ENCODE peak calls at places on chromosome 5, in seven cellular contexts. P is H1, Y is endothelial cell of umbilical vein, X is HCT116, G is HepG2, F is GM12878, B is K562. N is an unnamed sample.

GRCh38 chr5:31656806-31657205 is 17.9 kb downstream of the PDZD2 start:
- DNase-seq in P (no peak), Y (no peak), X (no peak), G (no peak), F (no peak), B (no peak), N (no peak)

GRCh38 chr5:138336952-138337684 is 948 bp upstream of the FAM53C start:
- DNase-seq in P (no peak), Y (no peak), X (peak; percentile 81), G (no peak), F (no peak), B (peak; percentile 81), N (no peak)

GRCh38 chr5:72353046-72353445 is 32.9 kb downstream of the PTCD2 start:
- DNase-seq in P (no peak), Y (no peak), X (no peak), G (no peak), F (no peak), B (no peak), N (no peak)

GRCh38 chr5:107696071-107696470 is 25.3 kb upstream of the EFNA5 start:
- DNase-seq in P (no peak), Y (no peak), X (no peak), G (no peak), F (no peak), B (no peak), N (no peak)

GRCh38 chr5:128535225-128535624 is 2.8 kb downstream of the FBN2 start:
- DNase-seq in P (no peak), Y (no peak), X (no peak), G (no peak), F (no peak), B (no peak), N (no peak)

GRCh38 chr5:66680227-66680626 is 84.0 kb downstream of the MAST4 start:
- DNase-seq in P (no peak), Y (no peak), X (no peak), G (no peak), F (no peak), B (no peak), N (no peak)

GRCh38 chr5:157708866-157709265 is 22.4 kb upstream of the THG1L start:
- DNase-seq in P (no peak), Y (no peak), X (no peak), G (no peak), F (no peak), B (no peak), N (no peak)

GRCh38 chr5:98205691-98206461 is 567.6 kb upstream of the RGMB start:
- DNase-seq in P (no peak), Y (no peak), X (no peak), G (no peak), F (no peak), B (no peak), N (no peak)

GRCh38 chr5:73115399-73116051 is 4.8 kb upstream of the TMEM171 start:
- DNase-seq in P (no peak), Y (no peak), X (no peak), G (no peak), F (no peak), B (no peak), N (no peak)

GRCh38 chr5:156473271-156473935 is 146.4 kb downstream of the SGCD start:
- DNase-seq in P (no peak), Y (no peak), X (no peak), G (no peak), F (no peak), B (no peak), N (no peak)

GRCh38 chr5:42993516-42994284 is 46.4 kb downstream of the ANXA2R start:
- DNase-seq in P (no peak), Y (peak; percentile 88), X (no peak), G (no peak), F (no peak), B (no peak), N (no peak)

GRCh38 chr5:132053483-132053882 is 7.0 kb upstream of the IL3 start:
- DNase-seq in P (no peak), Y (no peak), X (no peak), G (no peak), F (no peak), B (no peak), N (no peak)

GRCh38 chr5:13188393-13188792 is 756.1 kb downstream of the DNAH5 start:
- DNase-seq in P (no peak), Y (no peak), X (no peak), G (no peak), F (no peak), B (no peak), N (no peak)

GRCh38 chr5:14977058-14977640 is 105.6 kb upstream of the ANKH start:
- DNase-seq in P (no peak), Y (no peak), X (no peak), G (peak; percentile 74), F (no peak), B (no peak), N (no peak)

GRCh38 chr5:64690417-64691151 is at the start of gene SHISAL2B:
- DNase-seq in P (peak; percentile 87), Y (peak; percentile 10), X (no peak), G (no peak), F (no peak), B (no peak), N (no peak)

GRCh38 chr5:157543825-157544622 is 31.6 kb downstream of the ADAM19 start:
- DNase-seq in P (no peak), Y (peak; percentile 65), X (no peak), G (no peak), F (no peak), B (no peak), N (no peak)

DNA sequence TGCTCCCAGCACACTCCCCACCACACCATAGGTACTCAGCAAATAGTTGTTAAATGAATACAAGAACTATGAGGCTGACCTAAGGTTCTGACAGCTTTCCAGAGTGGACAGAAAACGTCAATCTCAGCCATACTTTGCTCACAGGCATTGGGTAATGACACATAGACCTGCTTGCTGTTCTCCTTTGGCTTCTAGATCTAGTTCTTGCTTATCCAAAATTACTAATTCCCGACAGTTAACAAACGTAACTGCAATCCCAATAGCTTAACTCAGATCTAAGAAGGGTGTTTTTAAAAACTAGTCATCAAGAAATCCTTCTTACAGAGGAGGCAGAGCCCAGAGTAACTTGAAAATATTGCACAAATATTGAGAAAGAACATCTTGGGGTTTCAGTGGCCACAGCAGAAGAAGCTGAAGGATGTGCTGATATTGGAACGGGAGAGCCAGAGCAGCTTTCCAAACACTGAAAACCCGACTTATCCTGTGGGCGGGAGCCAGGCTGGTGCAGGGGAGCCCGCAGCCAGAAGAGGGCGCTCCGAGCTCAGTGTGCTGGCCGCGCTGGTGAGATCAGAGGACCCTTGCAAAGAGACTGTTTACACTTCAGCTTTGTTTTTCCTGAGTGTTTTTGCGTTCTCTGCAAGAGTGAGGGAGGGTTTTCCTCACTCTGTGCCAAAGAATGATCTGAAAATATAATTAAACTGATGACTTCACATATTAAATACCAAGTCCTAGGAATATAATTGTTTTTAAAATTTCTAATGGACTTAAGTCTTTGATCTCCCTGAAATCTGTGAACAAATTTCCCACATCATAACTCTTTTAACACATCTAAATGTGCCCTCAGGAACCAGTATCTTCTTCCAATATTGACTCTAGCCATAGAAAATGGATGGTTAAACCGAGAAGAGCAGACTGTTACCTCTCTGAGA is 30.3 kb downstream of the FGF1 start:
- DNase-seq in P (peak; percentile 96), Y (peak; percentile 84), X (peak; percentile 33), G (peak; percentile 62), F (no peak), B (peak; percentile 85), N (peak; percentile 14)
- H3K9ac ChIP-seq in P (no peak overlapping the region), Y (no peak overlapping the region), X (no peak overlapping the region), G (no peak overlapping the region), F (no peak overlapping the region), B (no peak overlapping the region), N (no peak overlapping the region)

DNA sequence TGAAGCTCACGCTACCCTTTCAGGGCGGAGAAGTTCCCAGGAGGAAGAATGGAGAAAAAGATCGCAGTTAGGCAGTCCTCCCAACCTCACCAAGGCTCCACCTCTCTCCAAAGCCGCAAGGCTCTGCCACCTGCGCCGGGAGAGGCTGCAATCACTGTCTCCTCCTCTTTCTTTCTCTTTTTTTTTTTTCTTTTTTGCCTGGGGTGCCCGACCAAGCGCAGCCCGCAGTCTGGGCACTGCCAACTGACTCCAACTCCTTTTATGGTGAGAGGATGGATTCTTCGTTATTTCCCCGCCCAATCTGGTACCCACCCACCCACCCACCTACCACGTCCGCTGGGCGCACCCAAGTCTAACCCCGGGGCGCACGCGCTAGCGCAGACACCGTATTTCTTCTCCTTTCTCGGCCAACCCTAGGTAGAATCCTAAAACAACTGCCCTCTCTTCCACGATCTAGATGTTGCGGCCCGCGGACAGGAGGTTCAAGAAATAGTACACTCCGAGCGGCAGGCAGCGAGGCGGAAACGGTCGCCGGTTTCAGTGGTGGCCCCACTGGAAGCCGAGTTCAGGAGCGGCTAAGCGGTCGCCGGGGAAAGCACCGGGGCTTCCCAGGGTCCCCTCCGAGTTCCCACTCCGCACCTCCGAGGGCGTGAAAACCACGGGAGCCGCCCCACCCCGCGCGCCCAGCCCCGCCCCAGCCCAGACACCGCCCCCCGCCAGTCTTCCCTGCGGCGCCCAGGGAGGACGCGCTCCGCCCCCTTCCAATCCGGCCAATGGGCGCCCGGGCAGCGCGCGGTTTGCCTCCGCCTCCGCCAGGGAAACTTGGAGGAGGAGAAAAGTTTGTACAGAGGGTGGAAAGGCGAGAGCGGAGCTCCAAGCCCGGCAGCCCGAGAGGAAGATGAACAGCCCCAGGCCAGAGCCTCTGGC is at the start of gene PTGER4:
- DNase-seq in P (peak; percentile 92), Y (peak; percentile 93), X (peak; percentile 88), G (peak; percentile 32), F (peak; percentile 34), B (peak; percentile 98), N (no peak)
- TF ChIP-seq POLR2AphosphoS5 in P (no peak), Y (peak; percentile 94), X (peak; percentile 83), G (no peak), F (no peak), B (no peak), N (peak; percentile 45)

GRCh38 chr5:139745800-139746690 is 49.6 kb upstream of the PSD2 start:
- DNase-seq in P (peak; percentile 89), Y (peak; percentile 67), X (peak; percentile 72), G (peak; percentile 85), F (no peak), B (peak; percentile 94), N (peak; percentile 47)

GRCh38 chr5:139746691-139747582 is 48.7 kb upstream of the PSD2 start:
- DNase-seq in P (peak; percentile 75), Y (no peak), X (no peak), G (no peak), F (peak; percentile 66), B (peak; percentile 47), N (no peak)

GRCh38 chr5:139748505-139748826 is 47.1 kb upstream of the PSD2 start:
- DNase-seq in P (no peak), Y (no peak), X (no peak), G (no peak), F (no peak), B (no peak), N (no peak)

GRCh38 chr5:139749242-139749641 is 46.4 kb upstream of the PSD2 start:
- DNase-seq in P (no peak), Y (no peak), X (no peak), G (no peak), F (no peak), B (no peak), N (no peak)

GRCh38 chr5:139747583-139748504 is 47.8 kb upstream of the PSD2 start:
- DNase-seq in P (peak; percentile 77), Y (peak; percentile 21), X (no peak), G (no peak), F (no peak), B (peak; percentile 74), N (no peak)
- TF ChIP-seq EZH2 in P (peak; percentile 83), Y (peak; percentile 84), X (no peak), G (no peak), F (no peak), B (no peak), N (no peak)

DNA sequence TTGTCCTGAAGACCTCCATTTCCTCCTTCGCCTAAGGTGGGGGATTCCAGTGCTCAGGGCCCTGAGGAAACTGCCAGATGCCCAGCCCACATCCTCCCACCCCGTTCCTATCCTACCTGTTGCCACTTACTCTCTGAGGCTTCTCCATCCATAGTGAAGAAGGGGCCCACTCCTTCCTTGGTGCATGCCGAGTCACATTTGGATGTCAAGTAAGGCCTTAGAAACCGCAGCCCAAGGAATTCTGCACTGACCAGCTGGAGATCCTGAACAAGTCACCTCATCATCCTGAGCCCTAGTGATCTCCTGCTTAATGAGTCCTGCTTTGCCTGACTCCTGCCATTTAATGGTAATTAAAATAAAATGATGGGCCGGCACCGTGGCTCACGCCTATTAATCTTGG is 6.6 kb upstream of the TNIP1 start:
- DNase-seq in P (no peak), Y (no peak), X (no peak), G (no peak), F (no peak), B (no peak), N (no peak)
- H3K9ac ChIP-seq in P (no peak overlapping the region), Y (no peak overlapping the region), X (no peak overlapping the region), G (no peak overlapping the region), F (peak overlapping the region; percentile 80), B (no peak overlapping the region), N (no peak overlapping the region)